ENCODE peak calls at places on chromosome 5, in six cellular contexts. Q is heart left ventricle; F is prostate gland; Y is aorta; L is IMR-90; E is CD4-positive, CD25-positive, alpha-beta regulatory T cell. H is an unnamed sample.

GRCh38 chr5:154709368-154710305 is 45.5 kb upstream of the LARP1 start:
- DNase-seq in Q (no peak), F (no peak), Y (no peak), L (no peak), E (no peak), H (no peak)

GRCh38 chr5:34007116-34007674 is 655 bp downstream of the AMACR start:
- DNase-seq in Q (no peak), F (no peak), Y (no peak), L (no peak), E (no peak), H (peak)

GRCh38 chr5:178992291-178992895 is 2.7 kb downstream of the GRM6 start:
- DNase-seq in Q (no peak), F (no peak), Y (no peak), L (no peak), E (no peak), H (no peak)

GRCh38 chr5:156327306-156327705 is 342 bp downstream of the SGCD start:
- DNase-seq in Q (no peak), F (no peak), Y (no peak), L (no peak), E (no peak), H (no peak)

GRCh38 chr5:7017004-7017770 is 304.0 kb downstream of the TENT4A start:
- DNase-seq in Q (no peak), F (no peak), Y (no peak), L (no peak), E (no peak), H (no peak)

GRCh38 chr5:76319673-76320072 is 83.4 kb upstream of the IQGAP2 start:
- DNase-seq in Q (no peak), F (no peak), Y (no peak), L (no peak), E (no peak), H (no peak)

GRCh38 chr5:54030981-54031380 is 279.4 kb downstream of the ARL15 start:
- DNase-seq in Q (no peak), F (no peak), Y (no peak), L (no peak), E (no peak), H (no peak)

GRCh38 chr5:113047733-113048652 is 71.4 kb downstream of the DCP2 start:
- DNase-seq in Q (peak), F (no peak), Y (peak), L (no peak), E (no peak), H (no peak)

GRCh38 chr5:38463634-38464521 is 92.6 kb downstream of the LIFR start:
- DNase-seq in Q (no peak), F (no peak), Y (no peak), L (peak), E (no peak), H (no peak)

GRCh38 chr5:140042551-140043507 is at the start of gene NRG2:
- DNase-seq in Q (peak), F (peak), Y (peak), L (peak), E (peak), H (peak)

GRCh38 chr5:67032921-67033664 is 163.5 kb downstream of the CD180 start:
- DNase-seq in Q (no peak), F (no peak), Y (no peak), L (peak), E (no peak), H (no peak)

GRCh38 chr5:26833596-26833995 is 204.8 kb downstream of the CDH9 start:
- DNase-seq in Q (no peak), F (no peak), Y (no peak), L (no peak), E (no peak), H (no peak)

GRCh38 chr5:41009228-41009627 is 61.9 kb downstream of the MROH2B start:
- DNase-seq in Q (peak), F (no peak), Y (no peak), L (peak), E (no peak), H (no peak)

GRCh38 chr5:60026174-60026573 is 132.6 kb upstream of the PDE4D start:
- DNase-seq in Q (no peak), F (no peak), Y (no peak), L (peak), E (no peak), H (no peak)

GRCh38 chr5:135822286-135822685 is 12.2 kb upstream of the SLC25A48 start:
- DNase-seq in Q (no peak), F (no peak), Y (no peak), L (no peak), E (no peak), H (no peak)

GRCh38 chr5:58149345-58149744 is 310.5 kb downstream of the PLK2 start:
- DNase-seq in Q (no peak), F (no peak), Y (no peak), L (peak), E (no peak), H (no peak)

GRCh38 chr5:52607425-52607824 is 180.3 kb upstream of the ITGA1 start:
- DNase-seq in Q (no peak), F (no peak), Y (no peak), L (no peak), E (no peak), H (no peak)

GRCh38 chr5:175534070-175534932 is 55.9 kb downstream of the SFXN1 start:
- DNase-seq in Q (peak), F (peak), Y (peak), L (peak), E (peak), H (peak)

GRCh38 chr5:74655206-74655605 is 14.7 kb upstream of the ENC1 start:
- DNase-seq in Q (no peak), F (no peak), Y (no peak), L (no peak), E (no peak), H (no peak)

GRCh38 chr5:180860273-180860886 is 696 bp downstream of the ZFP62 start:
- DNase-seq in Q (no peak), F (no peak), Y (peak), L (no peak), E (peak), H (peak)

GRCh38 chr5:33737697-33738096 is 154.1 kb downstream of the ADAMTS12 start:
- DNase-seq in Q (no peak), F (no peak), Y (no peak), L (no peak), E (no peak), H (no peak)

DNA sequence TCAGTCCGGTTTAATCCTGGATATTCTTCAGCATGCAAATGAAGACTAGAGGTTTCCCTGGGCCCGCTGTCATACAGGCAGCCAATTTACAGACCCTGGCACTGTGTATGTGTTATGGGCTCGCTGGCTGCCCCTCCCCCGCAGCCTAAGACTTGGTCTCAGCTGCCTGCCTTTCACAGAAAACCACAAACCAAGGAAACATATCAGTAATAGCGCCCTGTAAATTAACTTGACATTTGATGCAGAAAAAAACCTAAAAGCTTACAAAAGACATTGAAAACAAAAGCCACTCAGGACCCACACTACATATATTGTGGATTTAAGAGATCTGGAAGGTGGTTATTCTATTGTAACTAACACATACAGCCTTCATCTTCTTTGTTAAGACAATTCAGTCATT is 287.0 kb upstream of the TMEM161B start:
- DNase-seq in Q (no peak), F (no peak), Y (no peak), L (no peak), E (no peak), H (peak)
- H3K4me3 ChIP-seq in Q (no peak), F (no peak), Y (no peak), L (no peak), E (no peak), H (no peak)

GRCh38 chr5:121954086-121954485 is 7.7 kb upstream of the SRFBP1 start:
- DNase-seq in Q (peak), F (no peak), Y (no peak), L (no peak), E (no peak), H (no peak)

GRCh38 chr5:121949885-121950284 is 11.9 kb upstream of the SRFBP1 start:
- DNase-seq in Q (no peak), F (peak), Y (no peak), L (peak), E (no peak), H (peak)
- H3K4me3 ChIP-seq in Q (no peak), F (no peak), Y (no peak), L (no peak), E (no peak), H (no peak)

DNA sequence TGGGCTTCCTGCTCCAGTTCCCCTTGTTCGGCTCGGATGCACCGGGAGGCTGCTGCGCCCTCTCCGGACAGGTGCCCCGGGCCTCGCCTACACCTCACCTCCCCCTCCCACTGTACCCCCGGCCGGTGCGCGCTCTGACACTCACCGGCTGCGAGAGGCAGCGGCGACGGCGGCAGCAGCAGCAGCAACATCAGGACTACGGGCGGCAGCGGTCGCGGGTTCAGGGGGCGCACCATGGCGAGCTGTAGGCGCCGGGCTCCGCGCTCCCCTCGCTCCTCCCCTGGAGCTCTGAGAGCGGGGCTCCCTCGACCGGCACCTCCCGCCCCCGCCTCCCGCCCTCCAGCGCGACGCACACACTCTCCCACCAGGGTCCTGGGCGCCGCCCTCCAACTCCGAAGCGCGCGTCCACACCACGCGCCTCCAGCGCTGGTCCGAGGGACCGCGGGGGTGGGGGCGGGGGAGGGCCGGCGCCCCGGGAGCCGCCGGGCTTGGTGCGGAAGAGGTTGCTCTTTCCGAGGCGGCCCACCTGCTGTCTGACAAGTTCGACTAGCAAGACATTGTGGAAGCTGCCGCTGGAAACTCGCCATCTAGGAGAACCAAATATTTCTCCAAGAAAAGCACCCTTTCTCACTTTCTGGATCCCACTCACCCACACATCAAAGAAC is at the start of gene GFRA3:
- DNase-seq in Q (no peak), F (no peak), Y (no peak), L (no peak), E (no peak), H (no peak)
- H3K4me3 ChIP-seq in Q (peak), F (peak), Y (peak), L (peak), E (no peak), H (no peak)

GRCh38 chr5:160472482-160472881 is 50.8 kb downstream of the PTTG1 start:
- DNase-seq in Q (no peak), F (no peak), Y (no peak), L (no peak), E (no peak), H (no peak)

GRCh38 chr5:160469156-160470144 is 47.8 kb downstream of the PTTG1 start:
- DNase-seq in Q (no peak), F (no peak), Y (no peak), L (no peak), E (no peak), H (no peak)

GRCh38 chr5:160473736-160474483 is 52.3 kb downstream of the PTTG1 start:
- DNase-seq in Q (no peak), F (no peak), Y (no peak), L (no peak), E (no peak), H (no peak)

GRCh38 chr5:160470437-160471341 is 49.0 kb downstream of the PTTG1 start:
- DNase-seq in Q (no peak), F (peak), Y (no peak), L (peak), E (peak), H (no peak)

DNA sequence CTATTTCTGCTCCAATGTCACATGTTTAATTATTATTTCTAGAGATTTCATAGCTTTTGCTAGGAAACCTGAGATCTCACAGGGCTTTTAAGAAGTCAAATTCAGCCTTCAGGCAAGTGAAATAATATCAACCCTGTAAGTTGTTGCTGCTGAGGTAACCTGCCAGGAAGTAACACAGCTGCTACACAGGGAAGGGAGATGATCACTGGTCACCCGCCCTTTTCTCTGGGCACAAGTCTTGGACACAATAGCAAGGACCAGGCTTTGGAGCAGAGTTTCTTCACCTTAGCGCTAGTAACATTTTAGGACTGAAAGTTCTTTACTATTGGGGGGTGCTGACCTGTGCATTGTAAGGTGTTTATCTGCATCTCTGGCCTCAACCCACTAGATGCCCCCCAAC is 50.1 kb downstream of the PTTG1 start:
- DNase-seq in Q (no peak), F (no peak), Y (no peak), L (no peak), E (no peak), H (no peak)
- H3K4me3 ChIP-seq in Q (no peak), F (no peak), Y (no peak), L (no peak), E (peak), H (no peak)

GRCh38 chr5:88507261-88507660 is 238.6 kb upstream of the TMEM161B start:
- DNase-seq in Q (no peak), F (no peak), Y (no peak), L (no peak), E (no peak), H (no peak)

GRCh38 chr5:88502179-88503064 is 233.8 kb upstream of the TMEM161B start:
- DNase-seq in Q (no peak), F (no peak), Y (no peak), L (no peak), E (peak), H (no peak)

GRCh38 chr5:88503065-88503394 is 234.4 kb upstream of the TMEM161B start:
- DNase-seq in Q (no peak), F (no peak), Y (no peak), L (no peak), E (no peak), H (no peak)
- H3K4me3 ChIP-seq in Q (peak), F (peak), Y (no peak), L (peak), E (peak), H (no peak)

DNA sequence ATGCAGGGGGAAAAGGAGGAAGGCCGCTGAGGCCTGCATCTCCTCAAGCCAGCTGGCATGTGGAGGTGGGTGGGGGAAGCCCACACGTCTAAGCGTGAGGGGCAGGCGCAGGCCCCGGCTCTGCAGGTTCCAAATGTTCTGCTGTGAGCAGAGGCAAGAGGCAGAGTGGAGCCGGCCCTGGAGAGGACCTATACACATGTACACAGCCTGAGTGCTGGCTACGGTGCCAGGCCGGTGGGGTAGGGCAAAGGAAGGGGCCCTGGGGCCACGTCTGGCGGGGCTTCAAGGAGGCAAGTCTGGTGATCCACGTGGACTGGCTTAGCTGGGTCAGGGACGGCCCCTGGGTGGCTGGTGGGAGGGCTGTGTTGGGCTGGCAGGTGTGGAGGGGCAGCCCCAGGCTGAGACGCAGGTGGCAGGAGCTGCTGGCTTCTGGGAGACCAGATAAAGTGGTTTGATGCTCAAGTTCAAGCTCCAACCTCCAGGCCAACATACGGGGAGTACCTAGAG is 26.4 kb downstream of the LPCAT1 start:
- DNase-seq in Q (no peak), F (no peak), Y (no peak), L (no peak), E (no peak), H (no peak)
- H3K4me3 ChIP-seq in Q (no peak), F (no peak), Y (no peak), L (no peak), E (no peak), H (no peak)

DNA sequence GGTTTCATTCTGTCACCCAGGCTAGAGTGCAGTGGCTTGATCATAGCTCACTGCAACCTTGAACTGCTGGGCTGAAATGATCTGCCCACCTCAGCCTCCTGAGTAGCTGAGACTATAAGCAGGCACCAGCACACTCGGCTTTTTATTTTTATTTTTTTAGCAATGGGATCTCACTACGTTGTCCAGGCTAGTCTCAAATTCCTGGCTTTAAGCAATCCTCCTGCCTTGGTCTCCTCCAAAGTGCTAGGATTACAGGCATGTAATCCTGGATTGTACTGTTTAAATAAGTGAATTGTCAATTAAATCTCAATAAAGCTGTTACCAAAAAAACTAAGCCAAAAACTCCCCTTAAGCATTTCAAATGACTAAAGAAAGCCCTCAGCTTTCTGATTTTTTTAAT is 18.9 kb downstream of the GOLPH3 start:
- DNase-seq in Q (no peak), F (no peak), Y (no peak), L (no peak), E (no peak), H (no peak)
- H3K4me3 ChIP-seq in Q (no peak), F (no peak), Y (no peak), L (no peak), E (no peak), H (no peak)

GRCh38 chr5:141883184-141883947 is 5.2 kb upstream of the PCDH1 start:
- DNase-seq in Q (peak), F (no peak), Y (no peak), L (peak), E (no peak), H (peak)
- H3K4me3 ChIP-seq in Q (no peak), F (no peak), Y (no peak), L (no peak), E (no peak), H (no peak)

H was measured in HAP-1.